ENCODE peak calls at places on chromosomes 1 and 21, in six cellular contexts. M, Y, H, N, D and A are unnamed samples.

GRCh38 chr1:226001852-226002666 is 2.9 kb upstream of the SDE2 start:
- DNase-seq in M (no peak), D (no peak), H (no peak), N (no peak), Y (no peak), A (peak; percentile 56)

GRCh38 chr1:165543651-165544452 is at the start of gene LRRC52:
- DNase-seq in M (peak; percentile 76), H (no peak), D (no peak), Y (no peak), N (no peak), A (no peak)

GRCh38 chr1:41102208-41102607 is 80.7 kb upstream of the SLFNL1 start:
- DNase-seq in D (peak; percentile 19), M (no peak), Y (no peak), N (peak; percentile 97), H (no peak), A (no peak)

GRCh38 chr21:34844033-34844923 is 175.5 kb downstream of the CLIC6 start:
- DNase-seq in Y (no peak), M (no peak), D (peak; percentile 70), N (peak; percentile 71), H (no peak), A (peak; percentile 45)

GRCh38 chr1:158124034-158124433 is 56.7 kb upstream of the CD1D start:
- DNase-seq in D (no peak), N (peak; percentile 9), H (no peak), M (no peak), Y (no peak), A (no peak)

GRCh38 chr1:242086093-242086492 is 87.2 kb upstream of the MAP1LC3C start:
- DNase-seq in Y (peak; percentile 13), D (no peak), M (peak; percentile 44), N (no peak), H (peak; percentile 9), A (no peak)

GRCh38 chr21:44752701-44753235 is 41.4 kb upstream of the TSPEAR start:
- DNase-seq in N (no peak), H (no peak), Y (no peak), M (no peak), D (no peak), A (peak; percentile 78)

GRCh38 chr1:28833396-28833795 is 21.4 kb downstream of the OPRD1 start:
- DNase-seq in D (no peak), M (no peak), N (no peak), H (no peak), Y (no peak), A (no peak)

GRCh38 chr21:14092834-14093560 is 117.8 kb downstream of the LIPI start:
- DNase-seq in D (no peak), Y (no peak), H (no peak), N (no peak), M (no peak), A (no peak)

GRCh38 chr1:226671268-226671667 is 67.8 kb downstream of the ITPKB start:
- DNase-seq in M (no peak), D (no peak), Y (no peak), H (no peak), N (no peak), A (no peak)

GRCh38 chr21:43864313-43864805 is 664 bp upstream of the AGPAT3 start:
- DNase-seq in M (peak; percentile 65), D (peak; percentile 30), H (no peak), N (peak; percentile 16), Y (no peak), A (peak; percentile 27)

GRCh38 chr21:39523930-39524329 is 72.2 kb downstream of the SH3BGR start:
- DNase-seq in M (no peak), N (no peak), Y (no peak), H (no peak), D (no peak), A (no peak)

GRCh38 chr1:180898441-180899219 is 14.1 kb upstream of the KIAA1614 start:
- DNase-seq in D (peak; percentile 21), M (no peak), Y (no peak), N (peak; percentile 12), H (no peak), A (peak; percentile 76)

GRCh38 chr1:11157867-11158266 is 31.3 kb upstream of the ANGPTL7 start:
- DNase-seq in Y (no peak), D (no peak), N (peak; percentile 54), M (no peak), H (no peak), A (no peak)
- H2AFZ ChIP-seq in Y (no peak overlapping the region), D (no peak overlapping the region), N (peak overlapping the region; percentile 27), M (no peak overlapping the region), H (no peak overlapping the region), A (no peak overlapping the region)

DNA sequence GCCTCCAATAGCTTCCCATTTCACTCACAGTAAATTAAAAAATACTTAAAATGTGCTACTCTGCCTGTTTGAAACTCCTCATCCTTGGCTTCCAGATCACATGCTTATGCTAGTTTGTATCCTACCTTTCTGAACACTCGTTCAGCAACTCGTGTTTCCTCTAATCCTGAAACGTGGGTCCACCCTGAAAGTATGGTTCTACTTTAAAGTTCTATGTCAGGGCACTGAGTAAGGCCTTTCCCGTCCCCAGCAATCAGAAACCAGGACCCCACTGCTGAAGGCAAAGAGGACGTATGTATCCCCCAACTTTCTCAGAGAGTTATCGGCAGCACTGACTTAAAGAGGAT is 419 bp upstream of the TSEN15 start:
- DNase-seq in M (no peak), N (no peak), D (no peak), Y (no peak), H (no peak), A (peak; percentile 16)
- H2BK5ac ChIP-seq in M (no peak overlapping the region), N (peak overlapping the region; percentile 93), D (peak overlapping the region; percentile 40), Y (peak overlapping the region; percentile 88), H (no peak overlapping the region), A (peak overlapping the region; percentile 78)

GRCh38 chr1:110726755-110727154 is 52.0 kb upstream of the KCNA3 start:
- DNase-seq in D (no peak), Y (no peak), M (no peak), H (no peak), N (no peak), A (no peak)
- H2AFZ ChIP-seq in D (no peak overlapping the region), Y (no peak overlapping the region), M (no peak overlapping the region), H (no peak overlapping the region), N (no peak overlapping the region), A (no peak overlapping the region)

DNA sequence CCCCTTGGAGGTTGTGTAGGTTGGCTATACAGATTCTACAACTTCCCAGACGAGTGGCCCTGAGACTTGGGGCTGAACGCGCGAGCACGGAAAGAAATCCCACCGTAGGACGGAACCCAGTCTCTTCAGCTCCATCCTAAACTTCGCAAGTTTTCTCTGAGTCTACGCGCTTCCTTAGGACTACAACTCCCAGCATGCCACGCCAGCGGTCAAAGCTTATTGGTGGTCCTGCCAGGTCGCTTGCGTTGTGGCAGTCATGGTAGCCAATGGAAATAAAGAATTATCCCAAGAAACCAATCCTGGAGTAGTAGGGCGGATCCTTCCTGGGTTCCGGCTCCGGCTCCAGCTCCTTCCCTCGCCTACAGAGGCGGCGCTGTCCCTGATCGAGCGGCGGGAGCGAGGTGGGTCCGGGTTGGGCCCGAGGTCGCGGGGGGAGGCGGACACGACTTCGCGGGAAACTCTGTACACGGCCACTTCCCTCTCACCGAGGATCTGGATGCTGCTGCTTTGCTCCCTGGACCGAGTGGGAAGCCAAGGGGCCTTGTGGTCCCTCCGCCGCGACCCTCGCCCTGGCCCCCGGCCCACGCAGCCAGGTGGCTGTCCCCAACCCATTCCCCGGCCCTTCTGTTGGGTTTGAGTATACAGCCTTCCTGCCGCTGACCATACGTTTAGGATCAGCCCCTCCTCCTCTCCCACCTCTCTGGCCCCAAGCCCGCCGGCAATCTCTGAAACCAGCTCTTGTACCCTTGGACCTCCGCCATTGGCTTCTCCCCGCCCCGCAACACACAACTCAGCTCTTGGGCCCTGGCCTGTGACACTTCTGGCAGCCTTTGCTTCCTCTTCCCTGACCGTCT is at the start of gene ZNF691:
- DNase-seq in Y (peak; percentile 86), D (peak; percentile 98), N (peak; percentile 98), M (peak; percentile 97), H (peak; percentile 94), A (peak; percentile 98)
- H2BK5ac ChIP-seq in Y (peak within 1 kb of the TSS; percentile 54), D (no peak within 1 kb of the TSS), N (peak within 1 kb of the TSS; percentile 68), M (no peak within 1 kb of the TSS), H (peak within 1 kb of the TSS; percentile 8), A (peak within 1 kb of the TSS; percentile 12)

GRCh38 chr1:75079535-75080290 is 54.5 kb upstream of the LHX8 start:
- DNase-seq in Y (no peak), H (no peak), M (no peak), D (peak; percentile 58), N (no peak), A (peak; percentile 67)

GRCh38 chr1:75074719-75075395 is 59.3 kb upstream of the LHX8 start:
- DNase-seq in N (no peak), H (peak; percentile 6), M (no peak), Y (no peak), D (no peak), A (no peak)
- H2AFZ ChIP-seq in N (no peak overlapping the region), H (no peak overlapping the region), M (no peak overlapping the region), Y (no peak overlapping the region), D (no peak overlapping the region), A (no peak overlapping the region)

GRCh38 chr1:23370270-23370743 is 671 bp upstream of the ZNF436 start:
- DNase-seq in D (peak; percentile 20), Y (no peak), M (no peak), N (no peak), H (no peak), A (no peak)
- H2BK5ac ChIP-seq in D (no peak overlapping the region), Y (no peak overlapping the region), M (no peak overlapping the region), N (peak overlapping the region; percentile 64), H (no peak overlapping the region), A (peak overlapping the region; percentile 81)

GRCh38 chr1:27527857-27528700 is 38.1 kb upstream of the WASF2 start:
- DNase-seq in M (peak; percentile 73), Y (no peak), D (no peak), H (peak; percentile 52), N (no peak), A (peak; percentile 96)
- H2AFZ ChIP-seq in M (no peak overlapping the region), Y (no peak overlapping the region), D (peak overlapping the region; percentile 16), H (peak overlapping the region; percentile 71), N (peak overlapping the region; percentile 84), A (peak overlapping the region; percentile 48)

GRCh38 chr1:155017021-155017945 is 14.7 kb downstream of the ZBTB7B start:
- DNase-seq in N (peak; percentile 83), H (peak; percentile 87), M (peak; percentile 94), D (peak; percentile 89), Y (peak; percentile 89), A (peak; percentile 98)
- H2BK5ac ChIP-seq in N (peak overlapping the region; percentile 44), H (peak overlapping the region; percentile 79), M (no peak overlapping the region), D (no peak overlapping the region), Y (peak overlapping the region; percentile 85), A (peak overlapping the region; percentile 82)

DNA sequence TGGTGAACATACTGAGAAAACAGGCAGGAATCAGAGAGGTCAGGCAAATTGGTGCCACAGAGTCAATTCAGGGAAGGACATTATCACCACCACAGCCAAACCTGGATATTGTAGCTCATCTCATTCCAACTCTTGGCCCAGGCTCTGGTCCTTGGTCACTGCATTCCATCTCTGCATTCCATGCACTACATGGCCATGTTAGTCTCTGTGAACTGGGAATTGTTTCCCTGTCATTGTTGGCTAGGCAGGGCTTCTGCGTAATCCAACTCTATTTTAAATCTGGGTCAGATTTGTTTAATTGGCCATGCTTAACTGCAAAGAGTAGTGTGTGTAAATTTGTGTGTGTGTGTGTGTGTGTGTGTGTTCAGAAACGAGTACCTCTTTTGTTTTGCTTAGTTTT is 837.6 kb upstream of the ADAMTS5 start:
- DNase-seq in N (no peak), H (peak; percentile 4), M (no peak), D (no peak), Y (no peak), A (no peak)
- H2AFZ ChIP-seq in N (no peak overlapping the region), H (no peak overlapping the region), M (no peak overlapping the region), D (no peak overlapping the region), Y (no peak overlapping the region), A (no peak overlapping the region)

GRCh38 chr1:154272217-154272998 is at the start of gene HAX1:
- DNase-seq in N (peak; percentile 97), D (peak; percentile 97), M (peak; percentile 87), Y (peak; percentile 64), H (peak; percentile 89), A (peak; percentile 94)
- H2BK5ac ChIP-seq in N (peak within 1 kb of the TSS; percentile 72), D (no peak within 1 kb of the TSS), M (no peak within 1 kb of the TSS), Y (peak within 1 kb of the TSS; percentile 91), H (no peak within 1 kb of the TSS), A (peak within 1 kb of the TSS; percentile 57)